ENCODE peak calls at places on chromosomes 6 and 20, in four cellular contexts. F is NAMALWA, I is WTC11, M is HEK293T. N is an unnamed sample.

GRCh38 chr6:32906539-32906938 is 34.3 kb downstream of the HLA-DMB start:
- DNase-seq in F (no peak), I (no peak), M (no peak), N (no peak)

GRCh38 chr6:147167576-147168461 is 36.4 kb upstream of the STXBP5 start:
- DNase-seq in F (no peak), I (no peak), M (no peak), N (no peak)

GRCh38 chr20:47773381-47773786 is 11.9 kb downstream of the SULF2 start:
- DNase-seq in F (no peak), I (no peak), M (no peak), N (no peak)

GRCh38 chr6:72374864-72375263 is 247.0 kb upstream of the KCNQ5 start:
- DNase-seq in F (no peak), I (peak), M (no peak), N (peak)

GRCh38 chr6:166025149-166025898 is 142.3 kb downstream of the TBXT start:
- DNase-seq in F (no peak), I (no peak), M (no peak), N (no peak)

GRCh38 chr20:37194616-37195015 is 15.3 kb upstream of the MROH8 start:
- DNase-seq in F (no peak), I (no peak), M (no peak), N (no peak)

GRCh38 chr6:143513410-143513809 is 1.9 kb upstream of the FUCA2 start:
- DNase-seq in F (peak), I (peak), M (peak), N (no peak)

GRCh38 chr6:131065112-131065823 is 2.2 kb upstream of the EPB41L2 start:
- DNase-seq in F (no peak), I (no peak), M (no peak), N (no peak)

GRCh38 chr6:3283241-3283640 is 24.5 kb downstream of the PSMG4 start:
- DNase-seq in F (no peak), I (no peak), M (no peak), N (no peak)

GRCh38 chr6:52399511-52400315 is 20.4 kb upstream of the EFHC1 start:
- DNase-seq in F (peak), I (peak), M (peak), N (no peak)

GRCh38 chr6:161459008-161459407 is 185.1 kb upstream of the AGPAT4 start:
- DNase-seq in F (no peak), I (no peak), M (no peak), N (no peak)

GRCh38 chr20:62134735-62135231 is 8.4 kb downstream of the PSMA7 start:
- DNase-seq in F (no peak), I (no peak), M (no peak), N (no peak)

GRCh38 chr20:32062776-32063170 is 10.7 kb downstream of the HCK start:
- DNase-seq in F (no peak), I (no peak), M (no peak), N (no peak)

GRCh38 chr20:2688041-2688591 is 4.5 kb upstream of the EBF4 start:
- DNase-seq in F (peak), I (peak), M (peak), N (no peak)

GRCh38 chr6:26351544-26351953 is 13.4 kb upstream of the BTN3A2 start:
- DNase-seq in F (no peak), I (no peak), M (no peak), N (no peak)

GRCh38 chr20:54585222-54585621 is 109.8 kb downstream of the DOK5 start:
- DNase-seq in F (no peak), I (no peak), M (no peak), N (no peak)

GRCh38 chr6:151399679-151400078 is 8.3 kb upstream of the ZBTB2 start:
- DNase-seq in F (no peak), I (no peak), M (no peak), N (no peak)

GRCh38 chr20:46933150-46933549 is 38.5 kb downstream of the EYA2 start:
- DNase-seq in F (no peak), I (no peak), M (no peak), N (no peak)

GRCh38 chr6:13273931-13274706 is 54.2 kb downstream of the TBC1D7 start:
- DNase-seq in F (peak), I (no peak), M (no peak), N (no peak)

GRCh38 chr6:13813621-13814175 is 659 bp downstream of the MCUR1 start:
- DNase-seq in F (peak), I (peak), M (peak), N (peak)

GRCh38 chr20:63531686-63532448 is 5.3 kb downstream of the PTK6 start:
- DNase-seq in F (no peak), I (peak), M (no peak), N (no peak)

GRCh38 chr6:39056681-39057080 is 8.1 kb downstream of the GLP1R start:
- DNase-seq in F (no peak), I (no peak), M (no peak), N (no peak)